ENCODE peak calls at places on chromosomes 6 and 20, in ten cellular contexts. D is breast epithelium, M is ovary, O is uterus, P is upper lobe of left lung, B is heart left ventricle, A is lower leg skin, S is transverse colon, G is esophagus squamous epithelium, R is K562. L is an unnamed sample.

GRCh38 chr6:134657751-134658522 is 292.0 kb downstream of the ALDH8A1 start:
- DNase-seq in R (no peak), P (no peak), M (no peak), O (no peak), A (no peak), D (no peak), G (no peak), S (no peak), B (no peak), L (no peak)

GRCh38 chr6:15355683-15356099 is 109.8 kb downstream of the JARID2 start:
- DNase-seq in D (no peak), B (no peak), S (no peak), G (no peak), R (no peak), M (no peak), P (no peak), O (no peak), A (no peak), L (no peak)

GRCh38 chr6:159311618-159312017 is 142.4 kb downstream of the FNDC1 start:
- DNase-seq in A (no peak), O (no peak), B (no peak), G (no peak), R (no peak), P (no peak), S (no peak), D (no peak), M (no peak), L (no peak)

GRCh38 chr20:58011106-58011946 is 217.1 kb downstream of the ANKRD60 start:
- DNase-seq in A (peak), G (no peak), B (no peak), S (no peak), D (peak), P (no peak), O (peak), R (no peak), M (no peak), L (no peak)

GRCh38 chr6:43978473-43979360 is 148.5 kb downstream of the MRPL14 start:
- DNase-seq in M (no peak), P (peak), O (no peak), R (no peak), D (no peak), G (no peak), S (no peak), A (peak), B (no peak), L (peak)

GRCh38 chr6:32439708-32440214 is at the start of gene HLA-DRA:
- DNase-seq in O (peak), A (no peak), P (no peak), M (no peak), B (no peak), S (no peak), G (no peak), D (no peak), R (peak), L (peak)

GRCh38 chr20:54622338-54623280 is 147.2 kb downstream of the DOK5 start:
- DNase-seq in O (no peak), P (no peak), D (no peak), M (no peak), R (no peak), G (no peak), B (peak), S (no peak), A (no peak), L (no peak)

GRCh38 chr20:63204362-63204761 is 11.6 kb downstream of the YTHDF1 start:
- DNase-seq in M (no peak), A (no peak), S (no peak), R (no peak), O (no peak), G (no peak), P (no peak), B (no peak), D (no peak), L (no peak)

GRCh38 chr6:163710552-163710951 is 296.0 kb downstream of the QKI start:
- DNase-seq in M (no peak), O (no peak), S (no peak), R (no peak), P (no peak), A (peak), B (no peak), G (no peak), D (no peak), L (peak)

GRCh38 chr6:44531447-44532015 is 144.0 kb downstream of the CDC5L start:
- DNase-seq in M (no peak), P (no peak), D (no peak), G (no peak), B (no peak), S (no peak), O (no peak), R (no peak), A (peak), L (no peak)

GRCh38 chr6:127547909-127548649 is 28.9 kb upstream of the C6orf58 start:
- DNase-seq in D (no peak), B (no peak), O (no peak), A (no peak), R (no peak), M (no peak), G (no peak), S (no peak), P (no peak), L (peak)

GRCh38 chr20:58604410-58604881 is 46.6 kb upstream of the STX16 start:
- DNase-seq in G (no peak), P (no peak), D (no peak), B (peak), S (no peak), R (no peak), O (no peak), A (no peak), M (no peak), L (no peak)

GRCh38 chr6:79750806-79751205 is 119.7 kb downstream of the SH3BGRL2 start:
- DNase-seq in S (no peak), R (no peak), B (no peak), A (no peak), O (no peak), P (no peak), G (no peak), D (no peak), M (no peak), L (no peak)

GRCh38 chr6:22886881-22887581 is 317.7 kb downstream of the HDGFL1 start:
- DNase-seq in M (no peak), S (no peak), P (no peak), G (no peak), B (no peak), R (no peak), A (no peak), O (no peak), D (no peak), L (no peak)

DNA sequence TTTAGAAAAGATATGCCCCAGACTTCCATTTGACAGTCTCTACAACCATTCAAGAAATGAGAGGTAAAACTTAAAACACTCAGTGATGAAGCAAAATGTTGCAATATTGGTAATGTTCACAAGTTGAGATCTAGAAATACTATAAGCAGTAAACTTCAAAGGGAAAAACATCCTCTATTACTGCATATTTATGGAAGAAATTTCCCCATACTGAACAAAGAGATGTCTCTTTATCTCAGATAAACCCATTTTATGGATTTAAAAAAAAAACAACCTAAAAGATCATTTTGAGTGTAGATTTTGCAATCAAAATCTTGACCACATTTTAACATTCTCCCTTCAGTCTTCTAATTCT is 177.8 kb upstream of the TAB2 start:
- DNase-seq in D (no peak), P (no peak), A (no peak), S (no peak), B (no peak), G (no peak), R (no peak), O (no peak), M (no peak), L (no peak)
- H3K4me3 ChIP-seq in D (no peak), P (no peak), A (no peak), S (no peak), B (no peak), G (no peak), R (no peak), O (no peak), M (no peak), L (no peak)

DNA sequence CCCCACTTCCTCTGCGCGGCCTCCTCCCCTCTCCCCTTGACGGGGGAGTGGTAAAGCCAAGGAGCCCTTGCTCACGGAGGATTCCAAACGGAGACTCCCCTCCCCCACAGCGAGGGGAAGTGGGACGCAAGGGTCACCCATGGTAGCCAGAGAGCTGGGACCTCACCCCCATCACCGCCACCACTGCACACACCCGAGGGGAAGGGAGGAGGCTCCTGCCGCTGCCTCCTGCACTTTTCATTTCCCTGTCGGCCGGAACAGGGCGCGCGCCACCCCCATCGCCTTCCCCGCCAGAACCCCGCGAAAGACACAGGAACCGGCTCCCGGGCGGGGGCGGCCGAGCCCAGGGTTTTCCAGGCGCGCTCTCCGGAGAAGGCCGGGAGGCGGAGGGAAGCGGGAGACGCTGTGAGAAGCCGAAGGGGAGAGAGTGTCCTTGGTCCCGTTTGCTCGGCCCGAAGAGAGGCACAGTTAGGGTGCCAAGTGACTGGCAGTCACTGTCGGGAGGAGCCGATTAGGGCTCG is 789 bp downstream of the CCND3 start:
- DNase-seq in R (no peak), M (peak), D (no peak), G (no peak), S (peak), P (peak), B (peak), A (peak), O (peak), L (peak)
- TF ChIP-seq POLR2A in R (peak), M (no peak), D (no peak), G (no peak), S (no peak), P (no peak), B (no peak), A (no peak), O (no peak), L (no peak)

GRCh38 chr6:70506321-70506720 is 60.4 kb upstream of the SDHAF4 start:
- DNase-seq in O (no peak), R (no peak), M (no peak), A (no peak), D (no peak), P (no peak), S (no peak), G (no peak), B (no peak), L (no peak)

GRCh38 chr6:70507166-70507565 is 59.6 kb upstream of the SDHAF4 start:
- DNase-seq in B (no peak), A (no peak), M (no peak), G (no peak), O (no peak), D (no peak), S (no peak), R (no peak), P (no peak), L (no peak)

GRCh38 chr6:70502484-70502883 is 64.2 kb upstream of the SDHAF4 start:
- DNase-seq in S (no peak), O (no peak), M (no peak), D (no peak), R (no peak), P (no peak), G (no peak), B (no peak), A (no peak), L (no peak)

DNA sequence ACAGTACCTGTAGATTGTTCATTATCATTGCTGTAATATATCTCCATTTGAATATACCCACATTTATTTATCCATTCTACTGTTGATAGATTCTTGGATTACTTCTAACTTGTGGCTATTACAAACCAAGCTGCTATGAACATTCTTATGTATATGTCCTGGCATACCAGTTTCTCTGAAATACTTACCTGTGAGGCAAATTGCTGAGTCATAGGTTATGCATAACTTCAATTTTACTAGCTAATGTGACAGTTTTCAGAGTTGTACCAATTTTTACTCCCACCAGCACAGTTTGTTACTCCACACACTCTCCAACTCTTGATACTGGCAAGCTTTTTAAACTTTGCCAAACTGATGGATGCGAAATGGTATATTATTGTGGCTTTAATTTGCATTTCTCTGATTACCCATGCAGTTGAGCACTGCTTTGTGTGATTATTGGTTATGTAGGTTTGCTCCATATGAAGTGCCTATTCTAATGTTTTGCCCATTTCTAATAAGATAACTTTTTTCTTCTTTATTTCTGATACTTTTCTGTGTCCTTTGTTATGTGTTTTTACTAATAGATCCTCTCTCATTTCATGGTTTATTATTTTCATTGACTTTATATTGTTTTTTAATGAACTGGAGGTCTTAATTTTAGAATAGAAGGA is 62.8 kb upstream of the SDHAF4 start:
- DNase-seq in M (no peak), R (no peak), P (no peak), B (no peak), S (no peak), O (no peak), A (no peak), G (no peak), D (no peak), L (no peak)
- H3K4me3 ChIP-seq in M (no peak), R (no peak), P (no peak), B (no peak), S (no peak), O (no peak), A (no peak), G (no peak), D (no peak), L (no peak)

GRCh38 chr20:45952861-45953260 is 18.4 kb downstream of the PCIF1 start:
- DNase-seq in B (no peak), M (no peak), O (no peak), S (no peak), D (no peak), A (no peak), P (no peak), G (no peak), R (no peak), L (no peak)

GRCh38 chr20:45951925-45952834 is 17.7 kb downstream of the PCIF1 start:
- DNase-seq in O (no peak), B (no peak), G (no peak), S (no peak), A (peak), M (peak), R (no peak), P (no peak), D (no peak), L (no peak)

GRCh38 chr20:45950330-45950646 is 15.8 kb downstream of the PCIF1 start:
- DNase-seq in G (no peak), O (no peak), M (no peak), R (no peak), S (no peak), P (no peak), B (no peak), D (no peak), A (peak), L (no peak)

GRCh38 chr20:45949542-45950329 is 15.3 kb downstream of the PCIF1 start:
- DNase-seq in R (no peak), S (no peak), O (no peak), M (peak), G (no peak), D (no peak), A (peak), B (no peak), P (no peak), L (no peak)

DNA sequence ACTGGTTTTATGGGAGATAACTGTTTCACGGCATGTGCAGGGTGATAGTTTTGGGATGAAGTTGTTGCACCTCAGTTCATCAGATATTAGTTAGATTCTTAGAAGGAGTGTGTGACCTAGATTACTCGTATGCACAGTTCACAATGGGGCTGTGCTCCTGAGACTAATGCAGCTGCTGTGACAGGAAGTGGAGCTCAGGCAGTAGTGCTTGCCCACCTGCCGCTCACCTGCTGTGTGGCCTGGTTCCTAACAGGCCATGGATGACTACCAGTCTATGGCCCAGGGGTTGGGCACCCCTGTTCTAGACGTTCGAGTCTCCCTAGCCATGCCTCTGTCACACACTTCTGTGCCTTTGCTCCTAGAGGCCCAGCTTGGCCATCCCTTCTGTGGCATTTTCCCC is 17.0 kb downstream of the PCIF1 start:
- DNase-seq in M (no peak), P (no peak), G (no peak), O (no peak), D (no peak), R (no peak), B (no peak), S (no peak), A (no peak), L (no peak)
- TF ChIP-seq POLR2A in M (no peak), P (no peak), G (no peak), O (no peak), D (no peak), R (no peak), B (no peak), S (no peak), A (no peak), L (no peak)

L was measured in NB4.